ENCODE peak calls at places on chromosome 13, in four cellular contexts. I is PC-9, Y is IMR-90, F is mammary epithelial cell. P is an unnamed sample. For H3K4me1, the result is how much of the 10 kb centered on the place peaks cover.

GRCh38 chr13:114002771-114003321 is 29.0 kb upstream of the C13orf46 start:
- DNase-seq in Y (no peak), F (no peak), I (no peak), P (no peak)

GRCh38 chr13:114119196-114119595 is 13.2 kb downstream of the RASA3 start:
- DNase-seq in F (peak), I (no peak), Y (peak), P (peak)

GRCh38 chr13:45847554-45848224 is 3.9 kb downstream of the SIAH3 start:
- DNase-seq in I (no peak), F (no peak), Y (no peak), P (peak)

GRCh38 chr13:102983496-102983895 is 82.7 kb downstream of the SLC10A2 start:
- DNase-seq in Y (no peak), I (no peak), F (peak), P (no peak)

GRCh38 chr13:110114351-110114750 is 192.6 kb downstream of the COL4A1 start:
- DNase-seq in I (no peak), Y (peak), F (no peak), P (no peak)

GRCh38 chr13:94154362-94154761 is 325.1 kb downstream of the DCT start:
- DNase-seq in F (peak), Y (peak), I (no peak), P (no peak)

GRCh38 chr13:56713656-56714055 is 427.1 kb upstream of the PRR20A start:
- DNase-seq in I (no peak), Y (no peak), F (no peak), P (no peak)

GRCh38 chr13:24740014-24740890 is 23.7 kb upstream of the RNF17 start:
- DNase-seq in I (no peak), Y (no peak), F (no peak), P (no peak)

GRCh38 chr13:22451345-22451744 is 729.4 kb upstream of the SGCG start:
- DNase-seq in Y (no peak), F (no peak), I (no peak), P (no peak)

GRCh38 chr13:114136576-114136975 is 4.2 kb upstream of the RASA3 start:
- DNase-seq in I (no peak), F (no peak), Y (no peak), P (no peak)

GRCh38 chr13:95023405-95023804 is 277.8 kb downstream of the ABCC4 start:
- DNase-seq in Y (peak), F (peak), I (no peak), P (no peak)

GRCh38 chr13:103386341-103386740 is 320.1 kb upstream of the SLC10A2 start:
- DNase-seq in Y (no peak), I (no peak), F (peak), P (no peak)

GRCh38 chr13:68851026-68851425 is 1256.6 kb upstream of the ATXN8OS start:
- DNase-seq in F (no peak), I (no peak), Y (no peak), P (no peak)
- H3K4me2 ChIP-seq in F (no peak), I (no peak), Y (no peak), P (no peak)

GRCh38 chr13:112728375-112729126 is 38.7 kb downstream of the ATP11A start:
- DNase-seq in Y (no peak), I (no peak), F (no peak), P (peak)
- H3K4me1 ChIP-seq in Y (under half), I (half or more), F (under half), P (under half)

GRCh38 chr13:33771296-33771695 is 46.7 kb upstream of the RFC3 start:
- DNase-seq in Y (no peak), I (no peak), F (no peak), P (no peak)

GRCh38 chr13:33775339-33776108 is 42.4 kb upstream of the RFC3 start:
- DNase-seq in Y (no peak), F (no peak), I (no peak), P (no peak)

GRCh38 chr13:33776510-33776909 is 41.4 kb upstream of the RFC3 start:
- DNase-seq in Y (no peak), I (no peak), F (no peak), P (no peak)
- H3K4me2 ChIP-seq in Y (no peak), I (no peak), F (no peak), P (no peak)

DNA sequence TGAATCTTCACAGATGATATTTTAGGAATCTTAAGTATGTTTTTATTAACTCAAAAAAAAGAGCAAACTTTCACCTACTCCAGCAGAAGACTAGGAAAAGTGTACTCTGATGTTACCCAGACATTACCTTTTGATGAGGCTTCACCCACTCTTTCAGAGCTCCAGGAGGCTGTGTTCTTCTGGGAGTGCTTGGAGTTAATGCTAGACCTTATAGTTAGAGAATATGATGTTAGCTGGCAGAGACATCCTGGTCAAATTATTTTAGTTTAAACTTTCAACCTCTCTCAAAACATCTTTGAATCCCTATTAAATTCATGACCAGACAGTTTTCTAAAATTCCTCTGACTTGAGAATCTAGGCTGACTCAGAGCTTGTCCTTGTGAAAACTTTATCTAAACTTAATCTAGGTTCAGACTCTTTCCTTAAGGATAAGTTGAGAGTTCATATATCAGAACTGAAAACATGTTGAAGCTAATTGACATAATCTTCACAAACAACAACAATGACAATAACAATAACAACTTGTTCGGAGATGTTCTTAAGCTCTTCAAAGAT is 82.8 kb downstream of the ITGBL1 start:
- DNase-seq in F (no peak), I (no peak), Y (peak), P (no peak)
- H3K4me1 ChIP-seq in F (under half), I (under half), Y (under half), P (under half)

DNA sequence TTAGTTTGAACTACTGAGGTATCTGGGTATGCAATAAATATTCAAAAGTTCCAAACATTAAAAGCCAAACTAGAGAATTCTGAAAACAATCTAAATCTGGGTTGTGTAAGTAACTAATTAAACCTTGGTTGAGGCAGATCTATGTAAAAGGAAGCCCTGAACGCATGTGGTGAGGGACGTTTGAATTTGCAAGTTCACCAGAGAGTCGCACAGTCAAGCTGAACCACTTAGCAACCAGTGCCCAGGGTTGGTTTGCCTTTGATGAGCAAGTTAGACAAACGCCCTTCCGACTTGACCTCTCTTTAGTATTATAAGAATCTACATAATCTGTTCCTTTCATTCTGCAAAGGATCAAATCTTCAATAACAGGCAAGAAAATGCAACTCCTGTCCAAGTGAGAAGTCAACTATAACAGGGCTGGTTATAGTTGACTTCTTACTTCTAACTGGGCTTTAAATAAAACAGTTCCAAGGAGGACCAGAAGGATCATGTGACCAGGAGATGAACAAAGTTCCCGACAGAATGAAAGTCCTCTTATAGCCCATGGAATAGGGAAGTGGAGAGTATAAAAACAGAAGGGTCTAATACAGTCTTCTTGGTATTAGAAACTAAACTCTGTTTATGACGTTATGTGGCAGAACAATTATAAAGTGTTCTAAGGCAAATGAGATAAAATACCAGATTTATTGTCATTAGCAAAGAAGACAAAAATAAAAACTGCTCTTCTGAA is 40.6 kb downstream of the PHF11 start:
- DNase-seq in F (no peak), Y (no peak), I (no peak), P (no peak)
- H3K4me2 ChIP-seq in F (no peak), Y (no peak), I (no peak), P (no peak)

GRCh38 chr13:111215081-111216047 is 100.3 kb downstream of the ARHGEF7 start:
- DNase-seq in F (no peak), I (no peak), Y (no peak), P (no peak)

GRCh38 chr13:111216166-111216960 is 101.3 kb downstream of the ARHGEF7 start:
- DNase-seq in Y (peak), F (no peak), I (peak), P (peak)

GRCh38 chr13:111211789-111212516 is 96.8 kb downstream of the ARHGEF7 start:
- DNase-seq in Y (peak), I (no peak), F (no peak), P (peak)

GRCh38 chr13:111212517-111212873 is 97.4 kb downstream of the ARHGEF7 start:
- DNase-seq in F (no peak), Y (no peak), I (no peak), P (no peak)

DNA sequence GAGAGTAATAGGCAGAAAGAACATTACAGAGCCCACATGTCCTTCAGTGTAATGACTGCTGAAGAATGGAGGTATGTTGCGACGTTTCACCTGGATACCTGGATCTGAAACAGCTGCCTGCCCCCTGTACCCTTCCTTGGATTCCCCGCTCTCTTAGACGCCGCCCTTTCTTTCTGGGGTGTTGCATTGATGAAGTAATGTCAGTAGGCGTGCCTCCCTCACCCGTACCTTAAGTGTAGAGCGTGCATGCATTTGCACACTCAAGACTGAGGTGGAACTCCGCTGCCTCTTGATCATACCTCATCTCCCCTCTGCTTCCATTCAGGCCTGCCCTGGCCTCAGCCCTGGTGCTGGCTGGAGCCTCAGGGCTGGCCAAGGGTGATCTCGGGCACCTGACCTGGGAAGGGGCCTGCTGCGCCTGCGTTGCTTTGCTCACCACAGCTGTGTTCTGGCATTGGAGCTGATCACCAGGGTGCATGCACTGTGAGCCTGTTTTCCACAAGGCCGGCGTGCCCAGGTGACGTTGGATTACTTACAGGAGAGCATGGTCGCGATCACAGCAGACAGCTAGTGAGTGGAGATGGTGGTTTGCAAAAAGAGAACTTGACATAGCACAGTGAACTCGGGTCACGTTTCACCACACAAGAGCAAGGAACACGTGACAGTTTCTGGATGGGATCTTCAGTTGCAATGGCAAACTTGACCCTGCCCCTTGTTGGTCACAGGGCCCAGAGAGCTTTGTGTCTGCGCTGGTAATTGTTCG is 99.0 kb downstream of the ARHGEF7 start:
- DNase-seq in F (no peak), Y (no peak), I (no peak), P (no peak)
- H3K4me1 ChIP-seq in F (under half), Y (under half), I (under half), P (under half)

GRCh38 chr13:39874331-39875055 is 219.0 kb downstream of the COG6 start:
- DNase-seq in Y (no peak), F (no peak), I (no peak), P (no peak)
- H3K4me2 ChIP-seq in Y (no peak), F (no peak), I (no peak), P (no peak)

GRCh38 chr13:33022986-33023385 is 6.8 kb downstream of the KL start:
- DNase-seq in I (no peak), Y (no peak), F (no peak), P (no peak)
- H3K4me1 ChIP-seq in I (under half), Y (under half), F (under half), P (under half)

P was measured in H9.